ENCODE peak calls at places on chromosome 22, in ten cellular contexts. M is brain microvascular endothelial cell, D is Caco-2, Q is psoas muscle, Y is lower lobe of right lung, F is GM10248, J is adrenal gland, U is tibial nerve, I is coronary artery, L is IMR-90. K is an unnamed sample.

GRCh38 chr22:36155702-36156101 is 4.9 kb downstream of the APOL3 start:
- DNase-seq in M (no peak), D (no peak), Q (peak; percentile 84), Y (no peak), F (no peak), J (peak; percentile 62), U (peak; percentile 61), I (no peak), L (no peak), K (peak; percentile 68)

GRCh38 chr22:47290706-47291430 is 528.4 kb downstream of the TBC1D22A start:
- DNase-seq in M (no peak), D (no peak), Q (peak; percentile 31), Y (no peak), F (no peak), J (no peak), U (no peak), I (peak; percentile 54), L (no peak), K (no peak)

GRCh38 chr22:42673898-42674390 is 24.8 kb upstream of the CYB5R3 start:
- DNase-seq in M (no peak), D (no peak), Q (no peak), Y (no peak), F (no peak), J (no peak), U (no peak), I (no peak), L (no peak), K (peak; percentile 65)

GRCh38 chr22:49373289-49373666 is 454.4 kb downstream of the BRD1 start:
- DNase-seq in M (no peak), D (no peak), Q (no peak), Y (no peak), F (no peak), J (no peak), U (no peak), I (peak; percentile 38), L (no peak), K (no peak)

GRCh38 chr22:41801886-41802285 is 1.4 kb downstream of the CCDC134 start:
- DNase-seq in M (no peak), D (no peak), Q (no peak), Y (no peak), F (no peak), J (no peak), U (no peak), I (no peak), L (no peak), K (no peak)

GRCh38 chr22:42994917-42995562 is 19.9 kb downstream of the PACSIN2 start:
- DNase-seq in M (peak; percentile 83), D (peak; percentile 81), Q (peak; percentile 56), Y (peak; percentile 65), F (peak; percentile 47), J (peak; percentile 68), U (peak; percentile 59), I (peak; percentile 88), L (peak; percentile 94), K (peak; percentile 93)

GRCh38 chr22:46457502-46458488 is 79.6 kb downstream of the CELSR1 start:
- DNase-seq in M (peak; percentile 42), D (no peak), Q (no peak), Y (no peak), F (no peak), J (no peak), U (no peak), I (no peak), L (peak; percentile 64), K (peak; percentile 29)

GRCh38 chr22:29693671-29694070 is 26.1 kb upstream of the CABP7 start:
- DNase-seq in M (no peak), D (no peak), Q (no peak), Y (no peak), F (no peak), J (no peak), U (no peak), I (no peak), L (no peak), K (no peak)

GRCh38 chr22:22700631-22701030 is 56.2 kb downstream of the GGTLC2 start:
- DNase-seq in M (no peak), D (no peak), Q (no peak), Y (no peak), F (no peak), J (no peak), U (no peak), I (peak; percentile 28), L (no peak), K (no peak)

GRCh38 chr22:22704156-22704946 is 59.9 kb downstream of the GGTLC2 start:
- DNase-seq in M (no peak), D (no peak), Q (no peak), Y (no peak), F (no peak), J (no peak), U (no peak), I (peak; percentile 22), L (no peak), K (no peak)

GRCh38 chr22:22703715-22704114 is 59.3 kb downstream of the GGTLC2 start:
- DNase-seq in M (no peak), D (no peak), Q (no peak), Y (no peak), F (no peak), J (no peak), U (no peak), I (peak; percentile 65), L (no peak), K (peak; percentile 24)

GRCh38 chr22:22702159-22702873 is 57.9 kb downstream of the GGTLC2 start:
- DNase-seq in M (no peak), D (peak; percentile 29), Q (no peak), Y (no peak), F (no peak), J (no peak), U (no peak), I (peak; percentile 53), L (no peak), K (no peak)

DNA sequence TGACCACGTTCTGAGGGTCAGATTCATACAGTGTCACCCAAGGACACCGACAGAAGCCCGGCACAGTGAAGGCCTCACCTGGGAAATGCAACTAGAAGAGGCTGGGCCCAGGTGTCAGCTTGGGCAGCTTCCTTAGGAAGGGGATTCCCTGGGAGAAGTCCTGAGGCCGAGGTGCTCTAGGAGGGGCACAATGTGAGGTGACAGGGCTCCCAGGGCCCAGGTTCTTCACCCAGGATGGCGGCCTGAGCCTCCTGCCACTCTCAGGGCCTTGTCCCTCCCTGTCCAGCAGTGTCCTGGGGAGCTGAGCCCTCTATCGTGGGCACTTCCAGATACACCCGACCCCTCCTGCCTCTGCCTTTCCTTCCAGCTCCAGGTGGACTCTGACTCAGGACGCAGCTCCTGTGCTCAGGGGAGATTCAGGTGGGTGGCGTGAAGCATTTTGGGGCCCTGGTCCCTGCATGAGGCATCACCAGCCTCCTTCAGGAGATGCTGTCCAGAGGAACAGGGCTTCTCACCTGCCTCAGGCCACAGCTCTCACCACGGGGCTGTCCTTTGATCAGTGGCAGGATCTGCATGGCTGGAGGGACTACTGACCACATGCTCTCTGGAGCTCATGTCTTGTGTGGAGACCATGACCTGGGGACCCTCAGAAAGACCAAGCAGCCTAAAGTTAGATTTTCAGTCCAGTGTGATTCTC is 58.6 kb downstream of the GGTLC2 start:
- DNase-seq in M (no peak), D (no peak), Q (no peak), Y (no peak), F (no peak), J (no peak), U (no peak), I (peak; percentile 56), L (no peak), K (no peak)
- TF ChIP-seq CTCF in M (no peak), D (no peak), Q (no peak), Y (no peak), F (no peak), J (no peak), U (no peak), I (no peak), L (no peak), K (no peak)

GRCh38 chr22:28604961-28605360 is 74.7 kb downstream of the TTC28 start:
- DNase-seq in M (no peak), D (no peak), Q (no peak), Y (no peak), F (no peak), J (no peak), U (no peak), I (no peak), L (peak; percentile 17), K (peak; percentile 12)

GRCh38 chr22:28599693-28600092 is 79.9 kb downstream of the TTC28 start:
- DNase-seq in M (no peak), D (no peak), Q (no peak), Y (no peak), F (no peak), J (no peak), U (no peak), I (no peak), L (no peak), K (no peak)

GRCh38 chr22:28597665-28598064 is 82.0 kb downstream of the TTC28 start:
- DNase-seq in M (no peak), D (no peak), Q (no peak), Y (no peak), F (no peak), J (no peak), U (no peak), I (no peak), L (no peak), K (no peak)

GRCh38 chr22:28601915-28602314 is 77.7 kb downstream of the TTC28 start:
- DNase-seq in M (no peak), D (no peak), Q (no peak), Y (no peak), F (no peak), J (no peak), U (no peak), I (no peak), L (no peak), K (no peak)

GRCh38 chr22:28600546-28601143 is 79.0 kb downstream of the TTC28 start:
- DNase-seq in M (peak; percentile 28), D (peak; percentile 44), Q (no peak), Y (no peak), F (peak; percentile 37), J (no peak), U (no peak), I (no peak), L (peak; percentile 72), K (peak; percentile 67)
- TF ChIP-seq CTCF in M (peak; percentile 15), D (peak; percentile 41), Q (peak; percentile 63), Y (peak; percentile 54), F (peak; percentile 45), J (peak; percentile 74), U (peak; percentile 24), I (no peak), L (peak; percentile 65), K (peak; percentile 54)

DNA sequence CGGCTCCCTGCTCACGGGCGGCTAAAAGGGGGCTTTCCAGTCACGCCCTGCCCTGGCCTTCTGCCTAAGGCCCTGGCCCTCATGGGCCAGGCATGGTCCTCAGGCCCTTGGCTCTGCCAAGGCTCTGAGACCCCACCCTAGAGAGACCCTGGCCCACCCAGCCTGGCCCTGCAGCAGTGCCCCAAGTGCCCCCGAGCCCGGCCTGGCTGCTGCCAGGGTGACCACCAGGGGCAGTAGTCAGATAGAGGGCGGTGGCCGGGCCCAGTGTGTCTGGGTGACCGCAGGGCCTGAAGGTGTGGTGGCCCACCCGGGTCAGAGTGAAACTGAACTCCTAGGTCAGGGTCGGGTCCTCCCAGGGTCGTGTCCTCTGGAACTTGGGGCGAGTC is 29.4 kb upstream of the CCDC188 start:
- DNase-seq in M (no peak), D (no peak), Q (no peak), Y (no peak), F (no peak), J (no peak), U (no peak), I (no peak), L (no peak), K (no peak)
- TF ChIP-seq CTCF in M (peak; percentile 57), D (peak; percentile 44), Q (no peak), Y (peak; percentile 11), F (no peak), J (no peak), U (no peak), I (no peak), L (peak; percentile 15), K (no peak)

DNA sequence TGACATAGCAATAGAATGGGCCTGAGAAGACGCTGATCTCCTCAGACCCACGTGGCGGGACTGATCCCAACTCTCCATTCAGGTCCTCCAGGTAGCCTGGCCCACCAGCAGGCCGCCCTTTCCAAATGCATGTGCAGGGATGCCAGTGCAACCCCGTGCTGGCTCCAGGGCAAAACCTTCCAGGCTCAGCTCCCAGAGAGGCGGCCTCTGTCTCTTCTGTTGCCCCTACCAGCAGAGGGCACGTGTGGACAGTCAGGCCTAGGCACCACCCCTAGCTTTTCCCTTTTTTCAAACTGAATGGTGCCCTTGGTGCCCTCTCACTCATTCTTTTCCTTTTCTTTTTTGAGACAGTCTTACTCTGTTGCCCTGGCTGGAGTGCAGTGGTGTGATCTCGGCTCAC is 121.7 kb downstream of the OSBP2 start:
- DNase-seq in M (no peak), D (no peak), Q (no peak), Y (no peak), F (no peak), J (no peak), U (no peak), I (no peak), L (no peak), K (no peak)
- TF ChIP-seq CTCF in M (peak; percentile 5), D (peak; percentile 21), Q (peak; percentile 33), Y (no peak), F (no peak), J (no peak), U (no peak), I (no peak), L (no peak), K (no peak)

K was measured in AG10803.